ENCODE peak calls at places on chromosomes 3 and 15, in nine cellular contexts. One of them, this sample, is unnamed. For H3K4me1, the result is how much of the 10 kb centered on the place peaks cover.

GRCh38 chr3:172658344-172659245 is 52.3 kb downstream of the NCEH1 start:
- DNase-seq in CD8-positive, alpha-beta memory T cell: no peak
- DNase-seq in GM23248: peak
- DNase-seq in fibroblast of lung: peak
- DNase-seq in upper lobe of left lung: no peak
- DNase-seq in tibial nerve: no peak
- DNase-seq in sigmoid colon: no peak
- DNase-seq in ovary: no peak
- DNase-seq in pancreas: peak
- DNase-seq in this sample: no peak

GRCh38 chr3:33658971-33659848 is 58.8 kb downstream of the CLASP2 start:
- DNase-seq in CD8-positive, alpha-beta memory T cell: peak
- DNase-seq in GM23248: peak
- DNase-seq in fibroblast of lung: peak
- DNase-seq in upper lobe of left lung: peak
- DNase-seq in tibial nerve: peak
- DNase-seq in sigmoid colon: peak
- DNase-seq in ovary: peak
- DNase-seq in pancreas: peak
- DNase-seq in this sample: no peak

GRCh38 chr3:158727499-158728377 is 4.5 kb downstream of the RARRES1 start:
- DNase-seq in CD8-positive, alpha-beta memory T cell: peak
- DNase-seq in GM23248: peak
- DNase-seq in fibroblast of lung: peak
- DNase-seq in upper lobe of left lung: peak
- DNase-seq in tibial nerve: peak
- DNase-seq in sigmoid colon: peak
- DNase-seq in ovary: peak
- DNase-seq in pancreas: peak
- DNase-seq in this sample: peak

GRCh38 chr3:52682016-52682415 is 3.7 kb downstream of the PBRM1 start:
- DNase-seq in CD8-positive, alpha-beta memory T cell: no peak
- DNase-seq in GM23248: peak
- DNase-seq in fibroblast of lung: peak
- DNase-seq in upper lobe of left lung: peak
- DNase-seq in tibial nerve: no peak
- DNase-seq in sigmoid colon: no peak
- DNase-seq in ovary: peak
- DNase-seq in pancreas: peak
- DNase-seq in this sample: peak

GRCh38 chr3:134827213-134827612 is 32.2 kb downstream of the EPHB1 start:
- DNase-seq in CD8-positive, alpha-beta memory T cell: no peak
- DNase-seq in GM23248: no peak
- DNase-seq in fibroblast of lung: no peak
- DNase-seq in upper lobe of left lung: no peak
- DNase-seq in tibial nerve: no peak
- DNase-seq in sigmoid colon: no peak
- DNase-seq in ovary: no peak
- DNase-seq in pancreas: no peak
- DNase-seq in this sample: no peak

GRCh38 chr15:77830041-77830440 is 197.3 kb upstream of the LINGO1 start:
- DNase-seq in CD8-positive, alpha-beta memory T cell: no peak
- DNase-seq in GM23248: peak
- DNase-seq in fibroblast of lung: peak
- DNase-seq in upper lobe of left lung: no peak
- DNase-seq in tibial nerve: no peak
- DNase-seq in sigmoid colon: no peak
- DNase-seq in ovary: no peak
- DNase-seq in pancreas: no peak
- DNase-seq in this sample: no peak

GRCh38 chr3:153087595-153088566 is 74.1 kb upstream of the RAP2B start:
- DNase-seq in CD8-positive, alpha-beta memory T cell: no peak
- DNase-seq in GM23248: peak
- DNase-seq in fibroblast of lung: peak
- DNase-seq in upper lobe of left lung: no peak
- DNase-seq in tibial nerve: peak
- DNase-seq in sigmoid colon: no peak
- DNase-seq in ovary: no peak
- DNase-seq in pancreas: no peak
- DNase-seq in this sample: no peak

GRCh38 chr3:188948658-188949400 is 222.9 kb upstream of the TPRG1 start:
- DNase-seq in CD8-positive, alpha-beta memory T cell: no peak
- DNase-seq in GM23248: peak
- DNase-seq in fibroblast of lung: peak
- DNase-seq in upper lobe of left lung: peak
- DNase-seq in tibial nerve: peak
- DNase-seq in sigmoid colon: peak
- DNase-seq in ovary: peak
- DNase-seq in pancreas: peak
- DNase-seq in this sample: no peak

GRCh38 chr3:183555541-183556081 is at the start of gene KLHL6:
- DNase-seq in CD8-positive, alpha-beta memory T cell: peak
- DNase-seq in GM23248: no peak
- DNase-seq in fibroblast of lung: no peak
- DNase-seq in upper lobe of left lung: peak
- DNase-seq in tibial nerve: peak
- DNase-seq in sigmoid colon: no peak
- DNase-seq in ovary: no peak
- DNase-seq in pancreas: peak
- DNase-seq in this sample: no peak

GRCh38 chr15:77013786-77014136 is 18.8 kb downstream of the PSTPIP1 start:
- DNase-seq in CD8-positive, alpha-beta memory T cell: peak
- DNase-seq in GM23248: no peak
- DNase-seq in fibroblast of lung: no peak
- DNase-seq in upper lobe of left lung: no peak
- DNase-seq in tibial nerve: no peak
- DNase-seq in sigmoid colon: no peak
- DNase-seq in ovary: no peak
- DNase-seq in pancreas: no peak
- DNase-seq in this sample: no peak

GRCh38 chr3:157116017-157116416 is 43.9 kb downstream of the CCNL1 start:
- DNase-seq in CD8-positive, alpha-beta memory T cell: no peak
- DNase-seq in GM23248: no peak
- DNase-seq in fibroblast of lung: no peak
- DNase-seq in upper lobe of left lung: no peak
- DNase-seq in tibial nerve: no peak
- DNase-seq in sigmoid colon: no peak
- DNase-seq in ovary: no peak
- DNase-seq in pancreas: no peak
- DNase-seq in this sample: no peak

GRCh38 chr3:160016972-160017371 is 28.3 kb downstream of the IL12A start:
- DNase-seq in CD8-positive, alpha-beta memory T cell: no peak
- DNase-seq in GM23248: no peak
- DNase-seq in fibroblast of lung: peak
- DNase-seq in upper lobe of left lung: no peak
- DNase-seq in tibial nerve: no peak
- DNase-seq in sigmoid colon: no peak
- DNase-seq in ovary: no peak
- DNase-seq in pancreas: no peak
- DNase-seq in this sample: no peak

GRCh38 chr3:16060945-16061344 is 113.5 kb upstream of the GALNT15 start:
- DNase-seq in CD8-positive, alpha-beta memory T cell: no peak
- DNase-seq in GM23248: peak
- DNase-seq in fibroblast of lung: peak
- DNase-seq in upper lobe of left lung: no peak
- DNase-seq in tibial nerve: peak
- DNase-seq in sigmoid colon: peak
- DNase-seq in ovary: peak
- DNase-seq in pancreas: no peak
- DNase-seq in this sample: no peak

GRCh38 chr3:152738656-152739055 is 96.3 kb upstream of the P2RY1 start:
- DNase-seq in CD8-positive, alpha-beta memory T cell: no peak
- DNase-seq in GM23248: peak
- DNase-seq in fibroblast of lung: peak
- DNase-seq in upper lobe of left lung: no peak
- DNase-seq in tibial nerve: no peak
- DNase-seq in sigmoid colon: no peak
- DNase-seq in ovary: no peak
- DNase-seq in pancreas: no peak
- DNase-seq in this sample: no peak

GRCh38 chr15:39344662-39345141 is 236.2 kb upstream of the THBS1 start:
- DNase-seq in CD8-positive, alpha-beta memory T cell: no peak
- DNase-seq in GM23248: peak
- DNase-seq in fibroblast of lung: no peak
- DNase-seq in upper lobe of left lung: no peak
- DNase-seq in tibial nerve: no peak
- DNase-seq in sigmoid colon: no peak
- DNase-seq in ovary: no peak
- DNase-seq in pancreas: no peak
- DNase-seq in this sample: no peak

GRCh38 chr15:93266291-93266690 is 177.3 kb upstream of the RGMA start:
- DNase-seq in CD8-positive, alpha-beta memory T cell: no peak
- DNase-seq in GM23248: no peak
- DNase-seq in fibroblast of lung: no peak
- DNase-seq in upper lobe of left lung: no peak
- DNase-seq in tibial nerve: no peak
- DNase-seq in sigmoid colon: no peak
- DNase-seq in ovary: no peak
- DNase-seq in pancreas: no peak
- DNase-seq in this sample: no peak

GRCh38 chr3:169660709-169661566 is 2.6 kb downstream of the MECOM start:
- DNase-seq in CD8-positive, alpha-beta memory T cell: peak
- DNase-seq in GM23248: peak
- DNase-seq in fibroblast of lung: peak
- DNase-seq in upper lobe of left lung: peak
- DNase-seq in tibial nerve: no peak
- DNase-seq in sigmoid colon: no peak
- DNase-seq in ovary: no peak
- DNase-seq in pancreas: peak
- DNase-seq in this sample: no peak
- H3K4me1 ChIP-seq in CD8-positive, alpha-beta memory T cell: under half
- H3K4me1 ChIP-seq in GM23248: under half
- H3K4me1 ChIP-seq in fibroblast of lung: under half
- H3K4me1 ChIP-seq in upper lobe of left lung: under half
- H3K4me1 ChIP-seq in tibial nerve: half or more
- H3K4me1 ChIP-seq in sigmoid colon: under half
- H3K4me1 ChIP-seq in ovary: under half
- H3K4me1 ChIP-seq in pancreas: under half
- H3K4me1 ChIP-seq in this sample: under half

GRCh38 chr3:126197854-126198584 is 17.6 kb upstream of the ALDH1L1 start:
- DNase-seq in CD8-positive, alpha-beta memory T cell: no peak
- DNase-seq in GM23248: peak
- DNase-seq in fibroblast of lung: peak
- DNase-seq in upper lobe of left lung: peak
- DNase-seq in tibial nerve: peak
- DNase-seq in sigmoid colon: peak
- DNase-seq in ovary: peak
- DNase-seq in pancreas: peak
- DNase-seq in this sample: peak
- H3K4me3 ChIP-seq in CD8-positive, alpha-beta memory T cell: no peak
- H3K4me3 ChIP-seq in GM23248: no peak
- H3K4me3 ChIP-seq in fibroblast of lung: no peak
- H3K4me3 ChIP-seq in upper lobe of left lung: no peak
- H3K4me3 ChIP-seq in tibial nerve: no peak
- H3K4me3 ChIP-seq in sigmoid colon: no peak
- H3K4me3 ChIP-seq in ovary: no peak
- H3K4me3 ChIP-seq in pancreas: peak
- H3K4me3 ChIP-seq in this sample: no peak

GRCh38 chr15:89745768-89746167 is 5.3 kb downstream of the MESP1 start:
- DNase-seq in CD8-positive, alpha-beta memory T cell: no peak
- DNase-seq in GM23248: no peak
- DNase-seq in fibroblast of lung: no peak
- DNase-seq in upper lobe of left lung: no peak
- DNase-seq in tibial nerve: no peak
- DNase-seq in sigmoid colon: no peak
- DNase-seq in ovary: no peak
- DNase-seq in pancreas: no peak
- DNase-seq in this sample: no peak

GRCh38 chr15:89743011-89743410 is 8.0 kb downstream of the MESP1 start:
- DNase-seq in CD8-positive, alpha-beta memory T cell: no peak
- DNase-seq in GM23248: no peak
- DNase-seq in fibroblast of lung: no peak
- DNase-seq in upper lobe of left lung: no peak
- DNase-seq in tibial nerve: no peak
- DNase-seq in sigmoid colon: no peak
- DNase-seq in ovary: no peak
- DNase-seq in pancreas: no peak
- DNase-seq in this sample: no peak

GRCh38 chr15:89746386-89746974 is 4.6 kb downstream of the MESP1 start:
- DNase-seq in CD8-positive, alpha-beta memory T cell: no peak
- DNase-seq in GM23248: no peak
- DNase-seq in fibroblast of lung: no peak
- DNase-seq in upper lobe of left lung: no peak
- DNase-seq in tibial nerve: no peak
- DNase-seq in sigmoid colon: no peak
- DNase-seq in ovary: no peak
- DNase-seq in pancreas: no peak
- DNase-seq in this sample: no peak

GRCh38 chr15:89745131-89745530 is 5.9 kb downstream of the MESP1 start:
- DNase-seq in CD8-positive, alpha-beta memory T cell: no peak
- DNase-seq in GM23248: no peak
- DNase-seq in fibroblast of lung: no peak
- DNase-seq in upper lobe of left lung: no peak
- DNase-seq in tibial nerve: no peak
- DNase-seq in sigmoid colon: no peak
- DNase-seq in ovary: no peak
- DNase-seq in pancreas: no peak
- DNase-seq in this sample: no peak

DNA sequence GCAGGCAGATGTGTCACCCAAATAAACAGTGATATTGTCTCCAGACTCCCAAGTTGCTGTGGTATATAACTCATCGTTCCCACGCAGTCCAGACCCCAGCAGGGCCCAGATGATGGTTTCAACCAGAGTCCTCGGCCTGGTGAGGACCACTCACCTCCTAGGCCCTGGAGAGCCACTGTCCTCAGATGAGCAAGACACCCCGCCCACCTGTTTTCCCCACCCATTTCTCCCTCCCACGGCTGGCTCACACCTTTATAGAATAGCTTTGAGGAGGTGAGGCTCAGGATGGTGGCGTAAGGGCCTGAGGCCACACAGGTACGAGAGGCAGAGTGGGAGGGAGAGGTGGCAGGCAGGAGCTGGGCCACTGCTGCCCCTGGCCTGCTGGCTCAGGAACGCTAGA is 7.5 kb downstream of the MESP1 start:
- DNase-seq in CD8-positive, alpha-beta memory T cell: no peak
- DNase-seq in GM23248: no peak
- DNase-seq in fibroblast of lung: no peak
- DNase-seq in upper lobe of left lung: no peak
- DNase-seq in tibial nerve: no peak
- DNase-seq in sigmoid colon: no peak
- DNase-seq in ovary: no peak
- DNase-seq in pancreas: no peak
- DNase-seq in this sample: no peak
- H3K4me1 ChIP-seq in CD8-positive, alpha-beta memory T cell: under half
- H3K4me1 ChIP-seq in GM23248: under half
- H3K4me1 ChIP-seq in fibroblast of lung: under half
- H3K4me1 ChIP-seq in upper lobe of left lung: under half
- H3K4me1 ChIP-seq in tibial nerve: under half
- H3K4me1 ChIP-seq in sigmoid colon: under half
- H3K4me1 ChIP-seq in ovary: under half
- H3K4me1 ChIP-seq in pancreas: under half
- H3K4me1 ChIP-seq in this sample: under half

DNA sequence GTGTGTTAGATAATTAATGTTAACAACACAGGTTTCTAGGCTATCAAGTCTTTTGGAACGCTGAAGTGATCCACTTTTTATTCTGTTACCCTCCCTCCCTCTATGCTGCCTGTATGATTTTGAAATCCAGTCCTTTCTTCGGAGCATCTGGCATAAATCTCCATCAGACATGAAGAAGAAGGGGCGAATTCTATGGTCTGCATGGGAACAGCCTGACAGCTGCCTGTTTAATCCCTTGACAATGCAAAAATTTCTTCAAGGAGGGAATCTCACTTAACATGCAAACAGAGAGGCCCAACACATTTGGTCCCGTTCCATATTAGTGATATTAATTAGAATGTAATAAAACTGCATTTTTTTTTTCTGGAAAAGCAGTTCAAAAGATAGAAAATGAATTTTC is 145.2 kb downstream of the VGLL3 start:
- DNase-seq in CD8-positive, alpha-beta memory T cell: no peak
- DNase-seq in GM23248: no peak
- DNase-seq in fibroblast of lung: no peak
- DNase-seq in upper lobe of left lung: no peak
- DNase-seq in tibial nerve: no peak
- DNase-seq in sigmoid colon: no peak
- DNase-seq in ovary: no peak
- DNase-seq in pancreas: no peak
- DNase-seq in this sample: no peak
- H3K4me3 ChIP-seq in CD8-positive, alpha-beta memory T cell: no peak
- H3K4me3 ChIP-seq in GM23248: peak
- H3K4me3 ChIP-seq in fibroblast of lung: no peak
- H3K4me3 ChIP-seq in upper lobe of left lung: no peak
- H3K4me3 ChIP-seq in tibial nerve: no peak
- H3K4me3 ChIP-seq in sigmoid colon: no peak
- H3K4me3 ChIP-seq in ovary: no peak
- H3K4me3 ChIP-seq in pancreas: no peak
- H3K4me3 ChIP-seq in this sample: no peak